ENCODE peak calls at places on chromosomes 6 and 20, in nine cellular contexts. D is progenitor cell of endocrine pancreas, Q is esophagus muscularis mucosa, H is heart right ventricle, L is GM10248, M is choroid plexus epithelial cell, S is activated B cell treated with CpG ODN at 0.5 μM for 24 hours, R is brain microvascular endothelial cell, I is fibroblast of pulmonary artery. N is an unnamed sample.

GRCh38 chr6:27894839-27895762 is 17.1 kb downstream of the OR2B2 start:
- DNase-seq in D (no peak), Q (no peak), H (peak), L (peak), M (peak), S (peak), R (peak), I (peak), N (peak)

GRCh38 chr6:74879970-74880369 is 325.9 kb downstream of the COL12A1 start:
- DNase-seq in D (no peak), Q (no peak), H (no peak), L (no peak), M (peak), S (no peak), R (no peak), I (no peak), N (no peak)

GRCh38 chr20:50378170-50379000 is 131.8 kb upstream of the PTPN1 start:
- DNase-seq in D (no peak), Q (no peak), H (no peak), L (no peak), M (no peak), S (no peak), R (no peak), I (no peak), N (no peak)

GRCh38 chr6:146814148-146814750 is 215.5 kb downstream of the ADGB start:
- DNase-seq in D (no peak), Q (no peak), H (no peak), L (no peak), M (peak), S (no peak), R (no peak), I (peak), N (no peak)

GRCh38 chr20:10502098-10502526 is 67.0 kb downstream of the SLX4IP start:
- DNase-seq in D (no peak), Q (no peak), H (no peak), L (no peak), M (no peak), S (no peak), R (no peak), I (no peak), N (no peak)

GRCh38 chr6:39926668-39927067 is 7.6 kb downstream of the MOCS1 start:
- DNase-seq in D (no peak), Q (no peak), H (no peak), L (no peak), M (no peak), S (no peak), R (no peak), I (peak), N (no peak)

GRCh38 chr6:99591673-99592364 is 14.8 kb upstream of the PRDM13 start:
- DNase-seq in D (no peak), Q (no peak), H (no peak), L (no peak), M (no peak), S (no peak), R (no peak), I (no peak), N (no peak)

GRCh38 chr20:38127011-38127621 is 38.0 kb downstream of the TGM2 start:
- DNase-seq in D (no peak), Q (no peak), H (peak), L (no peak), M (peak), S (no peak), R (peak), I (peak), N (no peak)

GRCh38 chr6:128657181-128657580 is 136.8 kb upstream of the PTPRK start:
- DNase-seq in D (no peak), Q (no peak), H (no peak), L (no peak), M (peak), S (no peak), R (no peak), I (no peak), N (peak)

GRCh38 chr6:74611220-74611619 is 594.6 kb downstream of the COL12A1 start:
- DNase-seq in D (no peak), Q (no peak), H (no peak), L (no peak), M (peak), S (no peak), R (no peak), I (no peak), N (no peak)

GRCh38 chr20:58407201-58407873 is 18.3 kb downstream of the VAPB start:
- DNase-seq in D (no peak), Q (no peak), H (no peak), L (no peak), M (peak), S (no peak), R (no peak), I (peak), N (no peak)

GRCh38 chr6:67496191-67496590 is 1138.9 kb upstream of the ADGRB3 start:
- DNase-seq in D (no peak), Q (no peak), H (no peak), L (no peak), M (no peak), S (no peak), R (no peak), I (no peak), N (no peak)

GRCh38 chr20:39290575-39290974 is 328.4 kb downstream of the DHX35 start:
- DNase-seq in D (no peak), Q (no peak), H (no peak), L (no peak), M (no peak), S (no peak), R (no peak), I (no peak), N (no peak)

GRCh38 chr6:116512155-116512559 is 718 bp downstream of the CALHM5 start:
- DNase-seq in D (no peak), Q (no peak), H (no peak), L (peak), M (peak), S (no peak), R (peak), I (peak), N (peak)

GRCh38 chr20:49043000-49043399 is 3.1 kb upstream of the CSE1L start:
- DNase-seq in D (no peak), Q (no peak), H (no peak), L (no peak), M (no peak), S (no peak), R (no peak), I (no peak), N (no peak)

GRCh38 chr6:159981591-159982245 is 12.8 kb downstream of the IGF2R start:
- DNase-seq in D (no peak), Q (peak), H (peak), L (peak), M (peak), S (no peak), R (peak), I (peak), N (peak)

GRCh38 chr6:100176951-100177710 is 183.1 kb upstream of the MCHR2 start:
- DNase-seq in D (no peak), Q (no peak), H (no peak), L (no peak), M (no peak), S (no peak), R (no peak), I (no peak), N (no peak)

GRCh38 chr20:41701596-41702350 is 83.6 kb upstream of the CHD6 start:
- DNase-seq in D (no peak), Q (no peak), H (no peak), L (no peak), M (no peak), S (no peak), R (no peak), I (no peak), N (no peak)

GRCh38 chr6:88077305-88077704 is 29.7 kb downstream of the SPACA1 start:
- DNase-seq in D (no peak), Q (no peak), H (no peak), L (no peak), M (no peak), S (no peak), R (no peak), I (no peak), N (no peak)

GRCh38 chr6:37502703-37503485 is 3.2 kb upstream of the CCDC167 start:
- DNase-seq in D (no peak), Q (no peak), H (no peak), L (no peak), M (no peak), S (no peak), R (no peak), I (no peak), N (no peak)

GRCh38 chr6:138104618-138105213 is 2.5 kb downstream of the PERP start:
- DNase-seq in D (no peak), Q (no peak), H (no peak), L (no peak), M (no peak), S (no peak), R (no peak), I (no peak), N (no peak)

GRCh38 chr6:20334334-20334733 is 67.3 kb upstream of the E2F3 start:
- DNase-seq in D (no peak), Q (no peak), H (peak), L (no peak), M (no peak), S (no peak), R (no peak), I (no peak), N (no peak)

DNA sequence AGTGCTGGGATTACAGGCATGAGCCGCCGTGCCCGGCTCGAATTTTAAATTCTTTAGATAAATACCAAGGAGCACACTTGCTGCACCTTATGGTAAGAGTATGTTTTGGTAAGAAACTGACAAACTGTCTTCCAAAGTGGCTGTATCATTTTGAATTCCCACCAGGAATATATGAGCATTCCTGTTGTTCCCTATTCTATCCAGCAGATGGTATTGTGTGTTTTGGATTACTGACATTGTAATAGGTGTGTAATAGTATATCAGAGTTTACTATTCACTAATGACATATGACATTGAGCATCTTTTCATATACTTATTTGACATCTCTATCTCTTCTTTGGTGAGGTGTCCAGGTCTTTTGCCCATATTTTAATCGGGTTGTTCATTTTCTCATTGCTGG is 40.5 kb downstream of the TGM6 start:
- DNase-seq in D (no peak), Q (no peak), H (no peak), L (no peak), M (peak), S (no peak), R (no peak), I (peak), N (no peak)
- TF ChIP-seq CTCF in D (peak), Q (no peak), H (no peak), L (no peak), M (no peak), S (no peak), R (no peak), I (peak), N (no peak)

DNA sequence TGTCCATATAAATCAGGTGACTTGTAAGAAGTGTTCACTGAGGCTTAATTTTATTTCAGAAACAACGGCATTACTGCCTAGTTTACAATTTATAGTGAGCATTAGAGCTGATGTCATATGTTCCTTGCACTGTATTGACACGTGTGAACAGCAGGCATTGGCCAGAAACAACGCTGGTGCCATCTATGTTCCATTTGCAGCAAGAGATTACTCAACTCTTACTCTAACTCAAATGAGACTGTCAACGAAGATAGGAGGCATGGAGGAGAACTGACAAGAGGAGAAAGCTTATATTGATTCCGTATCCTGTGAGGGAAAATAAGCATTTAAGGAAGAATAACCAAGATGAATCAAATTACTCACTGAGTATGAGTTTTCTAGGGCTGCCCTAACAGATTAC is 48.4 kb downstream of the MTFR2 start:
- DNase-seq in D (no peak), Q (no peak), H (no peak), L (no peak), M (peak), S (no peak), R (no peak), I (no peak), N (no peak)
- TF ChIP-seq CTCF in D (no peak), Q (no peak), H (no peak), L (peak), M (peak), S (no peak), R (no peak), I (no peak), N (no peak)

GRCh38 chr20:54726687-54727086 is 251.3 kb downstream of the DOK5 start:
- DNase-seq in D (no peak), Q (no peak), H (no peak), L (no peak), M (no peak), S (no peak), R (no peak), I (no peak), N (no peak)
- TF ChIP-seq CTCF in D (no peak), Q (no peak), H (no peak), L (no peak), M (no peak), S (no peak), R (no peak), I (no peak), N (no peak)

GRCh38 chr6:136547336-136547735 is 2.9 kb downstream of the MAP7 start:
- DNase-seq in D (no peak), Q (no peak), H (no peak), L (no peak), M (peak), S (no peak), R (no peak), I (peak), N (no peak)
- TF ChIP-seq CTCF in D (peak), Q (no peak), H (peak), L (peak), M (peak), S (no peak), R (peak), I (peak), N (peak)